ENCODE peak calls at places on chromosomes 3 and 15, in four cellular contexts. G, V, P and Y are unnamed samples. For H3K4me1, the result is how much of the 10 kb centered on the place peaks cover.

GRCh38 chr3:72761410-72761809 is 86.8 kb downstream of the SHQ1 start:
- DNase-seq in V (no peak), P (no peak), G (no peak), Y (no peak)

GRCh38 chr3:194561306-194561974 is 71.8 kb downstream of the TMEM44 start:
- DNase-seq in G (no peak), V (no peak), P (peak), Y (no peak)

GRCh38 chr3:4641863-4642262 is 148.7 kb downstream of the ITPR1 start:
- DNase-seq in G (no peak), P (no peak), V (no peak), Y (no peak)

GRCh38 chr15:62391565-62392262 is 226.6 kb upstream of the C2CD4B start:
- DNase-seq in P (peak), V (peak), G (peak), Y (peak)

GRCh38 chr3:30672959-30673358 is 66.6 kb downstream of the TGFBR2 start:
- DNase-seq in V (no peak), G (no peak), P (no peak), Y (peak)

GRCh38 chr3:149654188-149654601 is 3.6 kb downstream of the WWTR1 start:
- DNase-seq in G (no peak), P (no peak), V (no peak), Y (no peak)

GRCh38 chr3:135271562-135272290 is 476.7 kb downstream of the EPHB1 start:
- DNase-seq in G (no peak), P (no peak), V (no peak), Y (no peak)

GRCh38 chr3:130935761-130936160 is 41.9 kb downstream of the ATP2C1 start:
- DNase-seq in V (no peak), P (no peak), G (no peak), Y (no peak)

GRCh38 chr3:43969944-43970343 is 271.7 kb upstream of the TOPAZ1 start:
- DNase-seq in G (no peak), P (no peak), V (no peak), Y (no peak)

GRCh38 chr15:71777216-71777943 is 33.0 kb upstream of the NR2E3 start:
- DNase-seq in P (no peak), V (no peak), G (no peak), Y (no peak)

GRCh38 chr15:84947947-84948830 is 33.5 kb upstream of the PDE8A start:
- DNase-seq in V (no peak), G (peak), P (peak), Y (no peak)

GRCh38 chr3:110969229-110970211 is 102.1 kb upstream of the NECTIN3 start:
- DNase-seq in P (no peak), V (peak), G (no peak), Y (no peak)

GRCh38 chr3:128051459-128051836 is 789 bp upstream of the SEC61A1 start:
- DNase-seq in P (no peak), V (no peak), G (no peak), Y (no peak)

GRCh38 chr15:96086164-96086563 is 244.3 kb upstream of the NR2F2 start:
- DNase-seq in G (no peak), P (no peak), V (no peak), Y (no peak)

GRCh38 chr3:48039487-48040190 is 23.4 kb upstream of the MAP4 start:
- DNase-seq in V (no peak), P (peak), G (no peak), Y (no peak)

GRCh38 chr3:129462365-129462968 is 22.4 kb downstream of the IFT122 start:
- DNase-seq in G (no peak), V (no peak), P (no peak), Y (no peak)

GRCh38 chr15:90230071-90230494 is 3.7 kb downstream of the CIB1 start:
- DNase-seq in V (no peak), G (peak), P (no peak), Y (peak)

GRCh38 chr3:32018723-32019564 is 37.4 kb downstream of the ZNF860 start:
- DNase-seq in G (peak), V (no peak), P (peak), Y (no peak)

GRCh38 chr3:77489216-77489615 is 449.3 kb downstream of the ROBO2 start:
- DNase-seq in P (no peak), V (no peak), G (no peak), Y (no peak)

GRCh38 chr3:62823461-62824050 is 51.7 kb downstream of the CADPS start:
- DNase-seq in V (no peak), G (no peak), P (no peak), Y (no peak)

GRCh38 chr15:93072440-93073394 is 16.3 kb downstream of the RGMA start:
- DNase-seq in V (no peak), G (peak), P (peak), Y (peak)

GRCh38 chr3:98012974-98013373 is 22.1 kb downstream of the GABRR3 start:
- DNase-seq in V (no peak), P (peak), G (no peak), Y (no peak)

GRCh38 chr3:124639406-124640237 is 90.6 kb upstream of the UMPS start:
- DNase-seq in P (no peak), V (no peak), G (no peak), Y (no peak)

GRCh38 chr15:68106656-68107055 is 52.5 kb downstream of the PIAS1 start:
- DNase-seq in V (no peak), G (no peak), P (no peak), Y (no peak)

GRCh38 chr3:126346466-126346865 is 10.7 kb downstream of the KLF15 start:
- DNase-seq in G (no peak), V (peak), P (no peak), Y (no peak)

GRCh38 chr3:196979545-196979944 is 10.9 kb upstream of the PIGZ start:
- DNase-seq in P (no peak), V (peak), G (no peak), Y (peak)

GRCh38 chr15:91839867-91840266 is 13.6 kb upstream of the SLCO3A1 start:
- DNase-seq in P (no peak), V (no peak), G (no peak), Y (no peak)

GRCh38 chr3:1235526-1236120 is 142.8 kb downstream of the CNTN6 start:
- DNase-seq in G (no peak), V (no peak), P (no peak), Y (no peak)

GRCh38 chr15:44101944-44102343 is 93.1 kb downstream of the FRMD5 start:
- DNase-seq in G (no peak), V (no peak), P (peak), Y (no peak)

GRCh38 chr3:44445786-44446185 is 31.7 kb downstream of the ZNF445 start:
- DNase-seq in P (no peak), V (no peak), G (no peak), Y (no peak)

DNA sequence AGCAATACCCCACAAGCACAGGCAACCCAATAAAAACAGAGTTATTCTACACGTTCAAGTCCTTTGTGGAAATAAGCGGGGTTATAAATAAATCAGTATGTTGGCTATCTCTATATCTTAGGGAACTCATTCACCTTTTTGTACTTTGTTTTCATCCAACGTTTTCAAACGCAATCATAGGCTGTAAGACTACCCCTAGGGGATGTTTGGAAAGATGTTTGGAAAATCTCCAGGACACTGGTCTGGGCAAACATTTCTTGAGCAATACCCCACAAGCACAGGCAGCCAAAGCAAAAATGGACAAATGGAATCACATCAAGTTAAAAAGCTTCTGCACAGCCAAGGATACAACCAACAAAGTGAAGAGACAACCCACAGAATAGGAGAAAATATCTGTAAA is 70.1 kb downstream of the CLDN11 start:
- DNase-seq in V (no peak), P (peak), G (no peak), Y (no peak)
- TF ChIP-seq CTCF in V (no peak), P (no peak), G (no peak), Y (no peak)

GRCh38 chr3:171026584-171027293 is at the start of gene SLC2A2:
- DNase-seq in P (no peak), V (no peak), G (no peak), Y (no peak)

GRCh38 chr3:171023566-171023965 is 3.0 kb downstream of the SLC2A2 start:
- DNase-seq in P (no peak), G (no peak), V (no peak), Y (no peak)

GRCh38 chr3:171028025-171028778 is 1.7 kb upstream of the SLC2A2 start:
- DNase-seq in P (no peak), V (no peak), G (peak), Y (peak)

DNA sequence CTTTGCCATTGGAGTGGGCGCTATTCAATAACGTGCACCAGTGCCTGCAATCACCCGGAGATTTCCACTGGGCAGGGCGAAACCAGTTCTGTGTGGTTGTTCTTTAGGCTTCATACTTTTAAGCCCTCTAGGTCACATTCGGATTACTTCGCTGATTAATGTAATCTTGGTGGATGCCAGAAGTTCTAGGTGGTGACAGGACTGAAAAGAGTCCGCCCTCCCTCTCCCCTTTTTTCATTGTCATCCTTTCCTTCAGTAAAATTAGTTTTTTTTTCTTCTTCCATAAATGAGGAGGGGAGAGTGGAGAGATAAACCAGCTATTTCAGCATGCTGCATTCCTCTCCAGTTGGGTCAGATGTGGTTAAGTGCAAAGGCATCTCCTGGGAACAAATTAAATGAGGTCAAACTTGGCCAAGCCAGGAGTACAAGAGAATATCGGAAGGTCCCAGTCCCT is 2.3 kb upstream of the SLC2A2 start:
- DNase-seq in V (no peak), G (peak), P (no peak), Y (no peak)
- H3K4me1 ChIP-seq in V (under half), G (under half), P (under half), Y (under half)

GRCh38 chr15:101156509-101157159 is 95.2 kb downstream of the CHSY1 start:
- DNase-seq in P (no peak), G (no peak), V (peak), Y (no peak)
- H3K27ac ChIP-seq in P (no peak), G (no peak), V (no peak), Y (no peak)

GRCh38 chr15:59338414-59338813 is 34.3 kb downstream of the MYO1E start:
- DNase-seq in P (no peak), V (no peak), G (no peak), Y (no peak)
- TF ChIP-seq CTCF in P (no peak), V (no peak), G (no peak), Y (no peak)

DNA sequence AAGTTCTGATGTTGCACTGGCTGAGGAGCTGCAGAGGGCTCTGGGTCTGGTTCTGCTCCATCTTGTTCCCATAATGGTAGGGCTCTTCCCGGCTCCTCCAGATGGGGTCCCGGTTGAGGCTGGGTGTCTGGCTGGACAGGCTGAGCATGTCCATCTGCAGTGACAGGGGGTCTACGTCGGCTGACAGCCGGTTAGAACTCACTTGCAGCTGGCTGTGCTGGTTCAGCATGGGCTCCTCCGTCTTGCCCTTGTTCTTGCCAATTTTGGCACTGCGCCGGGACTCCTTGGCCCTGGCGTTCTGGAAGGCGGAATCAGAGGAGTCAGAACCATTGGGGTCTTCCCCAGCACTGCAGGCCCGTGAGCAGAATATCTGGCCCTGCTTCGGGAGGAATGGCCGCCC is 78.1 kb downstream of the PRICKLE2 start:
- DNase-seq in V (no peak), P (no peak), G (no peak), Y (no peak)
- H3K4me1 ChIP-seq in V (under half), P (half or more), G (under half), Y (under half)

GRCh38 chr3:189530822-189531221 is 100.4 kb upstream of the TP63 start:
- DNase-seq in V (no peak), P (no peak), G (no peak), Y (no peak)

GRCh38 chr3:189529889-189530288 is 101.3 kb upstream of the TP63 start:
- DNase-seq in G (no peak), P (no peak), V (no peak), Y (no peak)

GRCh38 chr3:189537135-189537534 is 94.1 kb upstream of the TP63 start:
- DNase-seq in P (no peak), V (no peak), G (no peak), Y (no peak)

GRCh38 chr3:189531271-189531670 is 99.9 kb upstream of the TP63 start:
- DNase-seq in P (no peak), V (no peak), G (no peak), Y (no peak)

GRCh38 chr3:189534546-189534945 is 96.6 kb upstream of the TP63 start:
- DNase-seq in V (no peak), G (no peak), P (no peak), Y (no peak)
- H3K27ac ChIP-seq in V (no peak), G (no peak), P (no peak), Y (no peak)